ENCODE peak calls at places on chromosomes 3 and 15, in four cellular contexts. P is ovary, V is upper lobe of left lung, J is A549. X is an unnamed sample.

GRCh38 chr3:28268989-28269388 is 27.6 kb downstream of the CMC1 start:
- DNase-seq in V (no peak), P (no peak), J (no peak), X (no peak)

GRCh38 chr15:51536965-51537574 is 85.5 kb downstream of the DMXL2 start:
- DNase-seq in P (no peak), V (no peak), J (peak), X (no peak)

GRCh38 chr3:4826237-4827100 is 152.8 kb upstream of the BHLHE40 start:
- DNase-seq in J (peak), P (peak), V (peak), X (no peak)

GRCh38 chr3:130700541-130700940 is 46.1 kb downstream of the PIK3R4 start:
- DNase-seq in J (no peak), V (no peak), P (no peak), X (no peak)

GRCh38 chr15:39597336-39597735 is 16.5 kb downstream of the THBS1 start:
- DNase-seq in P (no peak), J (no peak), V (no peak), X (no peak)

GRCh38 chr15:84684092-84684491 is 26.1 kb upstream of the NMB start:
- DNase-seq in V (no peak), P (no peak), J (no peak), X (no peak)

GRCh38 chr3:51378075-51378474 is 7.0 kb upstream of the MANF start:
- DNase-seq in J (no peak), P (peak), V (no peak), X (peak)

GRCh38 chr3:116285781-116286180 is 159.5 kb downstream of the LSAMP start:
- DNase-seq in P (no peak), J (no peak), V (no peak), X (no peak)

GRCh38 chr3:45968706-45969105 is 25.4 kb downstream of the CXCR6 start:
- DNase-seq in V (no peak), P (no peak), J (no peak), X (no peak)

GRCh38 chr3:129226374-129226773 is 23.0 kb upstream of the COPG1 start:
- DNase-seq in J (peak), P (peak), V (peak), X (peak)

GRCh38 chr3:190142041-190142440 is 21.3 kb upstream of the P3H2 start:
- DNase-seq in V (no peak), P (no peak), J (no peak), X (no peak)

GRCh38 chr3:23438657-23439056 is 235.5 kb downstream of the UBE2E2 start:
- DNase-seq in P (no peak), V (no peak), J (no peak), X (no peak)

GRCh38 chr3:28856796-28857195 is 424.1 kb upstream of the RBMS3 start:
- DNase-seq in V (no peak), P (no peak), J (no peak), X (no peak)

GRCh38 chr3:183815565-183815943 is 9.8 kb downstream of the MAP6D1 start:
- DNase-seq in P (no peak), V (no peak), J (no peak), X (no peak)

GRCh38 chr15:29857196-29857595 is 34.9 kb upstream of the TJP1 start:
- DNase-seq in J (no peak), V (no peak), P (no peak), X (no peak)

GRCh38 chr3:154132777-154133375 is 11.7 kb downstream of the ARHGEF26 start:
- DNase-seq in P (no peak), V (no peak), J (no peak), X (no peak)

GRCh38 chr3:182909318-182910040 is 70.9 kb downstream of the DCUN1D1 start:
- DNase-seq in J (peak), P (no peak), V (no peak), X (no peak)

GRCh38 chr15:37877851-37878577 is 56.4 kb upstream of the TMCO5A start:
- DNase-seq in V (no peak), P (no peak), J (no peak), X (no peak)

GRCh38 chr15:101276501-101277037 is 716 bp downstream of the SELENOS start:
- DNase-seq in V (no peak), J (no peak), P (no peak), X (no peak)

GRCh38 chr3:136018876-136019275 is 53.3 kb downstream of the PPP2R3A start:
- DNase-seq in J (no peak), P (no peak), V (no peak), X (no peak)

GRCh38 chr15:63067976-63068743 is 25.6 kb downstream of the TPM1 start:
- DNase-seq in P (no peak), V (no peak), J (no peak), X (no peak)

GRCh38 chr15:41791970-41792637 is 17.8 kb downstream of the MAPKBP1 start:
- DNase-seq in J (no peak), V (no peak), P (no peak), X (no peak)

GRCh38 chr15:68638953-68639500 is 60.2 kb downstream of the CORO2B start:
- DNase-seq in J (no peak), P (peak), V (no peak), X (no peak)

GRCh38 chr3:23650371-23651140 is 155.2 kb upstream of the UBE2E1 start:
- DNase-seq in V (no peak), P (no peak), J (peak), X (no peak)

GRCh38 chr3:38102073-38102844 is 34.7 kb downstream of the ACAA1 start:
- DNase-seq in J (no peak), P (no peak), V (no peak), X (no peak)

GRCh38 chr15:25641762-25642161 is 202.9 kb upstream of the UBE3A start:
- DNase-seq in J (no peak), P (no peak), V (no peak), X (no peak)

GRCh38 chr3:105093371-105093770 is 273.3 kb upstream of the ALCAM start:
- DNase-seq in P (no peak), V (no peak), J (no peak), X (no peak)

GRCh38 chr3:172651936-172652595 is 58.8 kb downstream of the NCEH1 start:
- DNase-seq in V (no peak), P (no peak), J (no peak), X (no peak)

GRCh38 chr15:87703238-87704111 is 553.1 kb downstream of the NTRK3 start:
- DNase-seq in V (no peak), J (no peak), P (no peak), X (no peak)
- H3K4me3 ChIP-seq in V (no peak), J (no peak), P (no peak), X (no peak)

GRCh38 chr3:138051946-138052802 is 42.2 kb downstream of the CLDN18 start:
- DNase-seq in J (peak), V (peak), P (no peak), X (no peak)
- TF ChIP-seq CTCF in J (peak), V (peak), P (no peak), X (peak)

DNA sequence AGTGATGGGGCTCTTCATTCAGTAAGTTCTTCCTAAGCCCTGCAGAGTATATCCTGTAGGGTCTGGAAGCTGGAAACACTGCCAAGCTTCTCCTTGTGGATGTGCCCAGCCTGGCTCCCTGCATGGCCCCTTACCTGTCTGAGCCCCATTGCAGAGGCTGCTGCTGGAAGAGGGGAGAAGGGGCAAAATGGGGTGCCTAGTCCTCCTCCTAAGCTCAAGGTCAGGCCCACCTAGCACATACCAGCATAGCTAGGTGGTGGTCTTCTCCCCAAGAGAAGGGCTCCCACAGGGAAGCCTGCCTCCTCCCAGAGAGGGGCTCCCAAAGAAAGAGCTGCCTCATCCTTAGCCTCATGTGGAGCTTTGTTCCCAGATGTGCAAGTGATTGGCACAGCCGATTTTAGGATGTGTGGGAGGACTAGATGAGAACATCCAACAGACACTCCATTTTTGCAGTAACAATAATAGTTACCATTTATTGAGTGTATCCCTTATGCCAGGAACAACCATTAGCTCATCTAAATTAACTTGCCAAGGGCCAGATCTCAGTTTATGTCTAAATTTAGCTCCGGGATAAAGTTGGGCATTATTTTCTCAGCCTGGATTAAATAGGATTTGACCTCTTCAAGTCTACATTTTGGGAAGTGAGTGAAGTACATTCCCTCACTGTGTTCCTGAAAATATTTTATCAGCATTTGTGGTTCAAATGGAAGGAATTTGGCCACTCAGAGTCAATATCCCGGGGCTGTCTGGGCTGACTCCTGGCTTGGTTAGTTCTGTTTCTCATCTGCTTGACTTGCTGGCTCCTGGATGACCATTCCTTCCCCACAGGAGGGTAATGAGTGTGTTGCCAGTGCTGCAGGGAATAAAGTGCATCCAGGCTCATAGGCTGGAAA is 291.1 kb upstream of the ROPN1 start:
- DNase-seq in J (no peak), P (no peak), V (no peak), X (no peak)
- TF ChIP-seq EP300 in J (no peak), P (peak), V (no peak), X (no peak)

GRCh38 chr15:98943609-98944111 is 63.9 kb downstream of the PGPEP1L start:
- DNase-seq in P (peak), J (no peak), V (no peak), X (no peak)

GRCh38 chr15:98948456-98948855 is 59.1 kb downstream of the PGPEP1L start:
- DNase-seq in J (no peak), V (no peak), P (no peak), X (no peak)

GRCh38 chr15:98949624-98950023 is 58.0 kb downstream of the PGPEP1L start:
- DNase-seq in P (no peak), V (no peak), J (no peak), X (no peak)

GRCh38 chr15:98948941-98949340 is 58.7 kb downstream of the PGPEP1L start:
- DNase-seq in J (no peak), V (no peak), P (no peak), X (no peak)

GRCh38 chr15:98946301-98947255 is 61.0 kb downstream of the PGPEP1L start:
- DNase-seq in P (no peak), J (no peak), V (peak), X (no peak)
- H3K4me3 ChIP-seq in P (no peak), J (no peak), V (no peak), X (no peak)

GRCh38 chr3:16515885-16516420 is 2.5 kb upstream of the RFTN1 start:
- DNase-seq in J (no peak), P (no peak), V (no peak), X (no peak)
- TF ChIP-seq CTCF in J (no peak), P (no peak), V (no peak), X (no peak)

GRCh38 chr3:12734960-12735359 is 24.1 kb downstream of the TMEM40 start:
- DNase-seq in J (no peak), P (no peak), V (no peak), X (no peak)
- TF ChIP-seq EP300 in J (no peak), P (no peak), V (no peak), X (no peak)

DNA sequence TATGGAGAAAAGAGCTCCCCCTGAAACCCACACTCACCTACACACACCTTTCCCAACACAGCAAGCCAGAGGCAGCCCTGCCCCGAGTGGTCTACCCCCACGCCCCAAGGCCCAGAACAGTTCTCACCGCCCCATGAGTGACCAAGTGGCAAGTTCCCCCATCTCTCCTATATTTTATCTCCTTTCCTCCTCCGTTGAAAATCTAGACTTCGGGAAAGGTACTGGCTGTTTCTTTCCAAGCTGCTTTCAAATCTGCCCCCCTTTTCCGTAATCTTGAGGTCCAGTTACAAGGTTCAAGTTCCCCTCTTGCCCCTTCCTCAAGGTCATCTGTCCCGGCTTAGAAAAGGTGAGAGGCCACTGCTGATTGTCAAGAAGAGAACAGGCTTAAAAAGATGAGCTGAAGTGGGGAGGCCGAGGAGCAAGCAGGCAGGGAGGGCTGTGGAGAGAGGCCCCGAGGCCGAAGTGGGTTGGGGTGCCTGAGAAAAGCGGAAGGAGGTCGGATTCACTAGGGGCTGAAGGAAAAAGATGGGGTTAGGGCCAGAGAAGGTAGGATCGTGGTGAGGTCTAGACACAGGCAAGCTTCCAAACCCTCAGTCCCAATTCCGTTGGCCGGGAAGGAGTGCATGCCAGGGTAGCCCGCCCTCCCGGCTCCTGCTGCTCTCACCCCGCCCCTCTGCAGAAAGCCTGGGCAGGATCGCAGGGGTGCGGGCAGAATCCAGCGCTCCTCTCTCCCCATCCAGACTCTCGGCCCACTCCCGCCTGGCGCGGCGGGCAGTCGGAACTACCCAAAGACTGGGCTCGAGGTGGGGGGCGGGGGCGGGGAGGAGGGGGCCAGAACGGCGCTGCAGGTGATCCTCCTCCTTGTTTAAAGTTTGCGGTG is 1.7 kb downstream of the SEMA5B start:
- DNase-seq in V (no peak), P (peak), J (no peak), X (no peak)
- H3K4me3 ChIP-seq in V (peak), P (peak), J (peak), X (peak)